ENCODE peak calls at places on chromosomes 16 and 17, in six cellular contexts. J, U, V, A, O and F are unnamed samples. For H3F3A and H3K36me3, the result is how much of the 10 kb centered on the place peaks cover.

GRCh38 chr16:10122546-10122945 is 59.7 kb downstream of the GRIN2A start:
- DNase-seq in J (no peak), U (peak), V (peak), A (peak), O (peak), F (peak)

GRCh38 chr17:71681427-71682173 is 439.2 kb upstream of the SOX9 start:
- DNase-seq in J (no peak), U (no peak), V (no peak), A (no peak), O (no peak), F (no peak)

GRCh38 chr17:81245024-81245664 is 6.0 kb downstream of the NDUFAF8 start:
- DNase-seq in J (no peak), U (no peak), V (peak), A (no peak), O (no peak), F (peak)

GRCh38 chr16:14553447-14553846 is 76.6 kb downstream of the PARN start:
- DNase-seq in J (no peak), U (no peak), V (no peak), A (no peak), O (no peak), F (no peak)

GRCh38 chr17:75844530-75845057 is 390 bp upstream of the UNC13D start:
- DNase-seq in J (peak), U (no peak), V (peak), A (no peak), O (peak), F (no peak)

GRCh38 chr17:16158721-16159120 is 56.6 kb downstream of the NCOR1 start:
- DNase-seq in J (no peak), U (no peak), V (no peak), A (no peak), O (no peak), F (peak)

GRCh38 chr16:87463722-87464690 is 28.8 kb downstream of the ZCCHC14 start:
- DNase-seq in J (no peak), U (no peak), V (peak), A (no peak), O (no peak), F (peak)

GRCh38 chr17:20084621-20085282 is 75.6 kb downstream of the SPECC1 start:
- DNase-seq in J (no peak), U (no peak), V (no peak), A (no peak), O (no peak), F (no peak)

GRCh38 chr16:79595261-79595660 is 5.3 kb downstream of the MAF start:
- DNase-seq in J (no peak), U (no peak), V (no peak), A (no peak), O (no peak), F (no peak)
- H3F3A ChIP-seq in J (under half), U (under half), V (under half), A (under half), O (under half), F (under half)

DNA sequence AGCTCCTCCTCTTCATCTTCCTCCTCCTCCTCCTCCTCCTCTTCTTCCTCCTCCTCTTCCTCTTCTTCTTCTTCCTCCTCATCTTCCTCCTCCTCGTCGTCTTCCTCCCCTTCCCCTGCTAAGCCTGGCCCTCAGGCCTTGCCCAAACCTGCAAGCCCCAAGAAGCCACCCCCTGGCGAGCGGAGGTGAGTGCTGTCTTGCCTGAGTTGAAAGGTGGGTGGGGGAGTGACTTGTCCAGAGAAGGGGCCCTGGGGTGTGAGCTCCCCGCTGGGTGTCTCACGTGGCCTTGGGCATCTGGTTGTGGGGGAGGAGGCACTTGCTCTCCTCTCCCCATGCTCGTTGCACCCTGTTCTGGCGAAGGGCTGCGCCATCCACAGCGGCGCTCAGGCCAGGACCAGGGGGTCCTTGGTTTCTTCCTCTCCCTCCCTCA is 8.0 kb downstream of the ELOB start:
- DNase-seq in J (no peak), U (no peak), V (no peak), A (no peak), O (no peak), F (no peak)
- H3K36me3 ChIP-seq in J (under half), U (under half), V (half or more), A (under half), O (half or more), F (half or more)

DNA sequence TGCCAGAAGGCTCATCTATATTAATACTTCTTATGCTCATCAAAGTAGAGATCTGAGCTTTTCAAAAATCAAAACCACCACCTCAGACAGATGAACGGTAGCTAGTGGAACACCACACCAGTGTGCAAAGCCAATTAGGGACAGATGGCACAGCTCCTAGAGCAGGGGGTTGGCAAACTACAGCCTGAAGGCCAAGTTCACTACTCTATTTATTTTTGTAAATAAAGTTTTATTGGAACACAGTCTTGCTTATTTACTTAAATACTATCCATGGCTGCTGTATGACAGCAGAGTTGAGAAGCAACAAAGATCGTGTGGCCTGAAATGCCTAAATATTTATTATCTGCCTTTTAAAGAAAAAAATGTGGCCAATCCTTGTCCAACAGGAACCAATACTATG is 56.8 kb downstream of the AMFR start:
- DNase-seq in J (no peak), U (no peak), V (no peak), A (no peak), O (no peak), F (no peak)
- H3K27ac ChIP-seq in J (no peak), U (no peak), V (no peak), A (no peak), O (no peak), F (no peak)

GRCh38 chr17:67810464-67810863 is 14.8 kb upstream of the BPTF start:
- DNase-seq in J (no peak), U (no peak), V (peak), A (no peak), O (no peak), F (no peak)
- H3F3A ChIP-seq in J (under half), U (under half), V (under half), A (under half), O (under half), F (under half)

GRCh38 chr17:41771389-41772206 is 14.9 kb downstream of the JUP start:
- DNase-seq in J (no peak), U (no peak), V (no peak), A (no peak), O (no peak), F (no peak)
- H3K36me3 ChIP-seq in J (under half), U (under half), V (under half), A (under half), O (under half), F (under half)